ENCODE peak calls at places on chromosomes 12 and 14, in four cellular contexts. One of them, this sample, is unnamed.

GRCh38 chr12:124024790-124025189 is 51.8 kb downstream of the ZNF664 start:
- DNase-seq in colonic mucosa: no peak
- DNase-seq in Calu3: no peak
- DNase-seq in CD8-positive, alpha-beta T cell: no peak
- DNase-seq in this sample: no peak

GRCh38 chr12:12704593-12705230 is 8.7 kb upstream of the GPR19 start:
- DNase-seq in colonic mucosa: peak; percentile 66
- DNase-seq in Calu3: peak; percentile 60
- DNase-seq in CD8-positive, alpha-beta T cell: peak; percentile 35
- DNase-seq in this sample: peak; percentile 68

GRCh38 chr12:94870511-94870910 is 133.0 kb downstream of the NDUFA12 start:
- DNase-seq in Calu3: no peak
- DNase-seq in colonic mucosa: no peak
- DNase-seq in CD8-positive, alpha-beta T cell: no peak
- DNase-seq in this sample: no peak

GRCh38 chr14:89720741-89721315 is 233.7 kb downstream of the EFCAB11 start:
- DNase-seq in Calu3: no peak
- DNase-seq in colonic mucosa: no peak
- DNase-seq in CD8-positive, alpha-beta T cell: peak; percentile 90
- DNase-seq in this sample: peak; percentile 56

GRCh38 chr12:88993655-88994054 is 358.6 kb downstream of the DUSP6 start:
- DNase-seq in colonic mucosa: no peak
- DNase-seq in Calu3: peak; percentile 7
- DNase-seq in CD8-positive, alpha-beta T cell: no peak
- DNase-seq in this sample: no peak

GRCh38 chr14:41607119-41607785 is 576 bp downstream of the LRFN5 start:
- DNase-seq in colonic mucosa: no peak
- DNase-seq in CD8-positive, alpha-beta T cell: no peak
- DNase-seq in Calu3: no peak
- DNase-seq in this sample: no peak

GRCh38 chr12:75648856-75649255 is 137.4 kb upstream of the KRR1 start:
- DNase-seq in colonic mucosa: no peak
- DNase-seq in Calu3: no peak
- DNase-seq in CD8-positive, alpha-beta T cell: no peak
- DNase-seq in this sample: no peak

GRCh38 chr12:46378530-46378929 is 6.0 kb upstream of the SLC38A2 start:
- DNase-seq in colonic mucosa: no peak
- DNase-seq in CD8-positive, alpha-beta T cell: no peak
- DNase-seq in Calu3: no peak
- DNase-seq in this sample: no peak

GRCh38 chr14:53896773-53897172 is 59.9 kb downstream of the BMP4 start:
- DNase-seq in colonic mucosa: no peak
- DNase-seq in CD8-positive, alpha-beta T cell: no peak
- DNase-seq in Calu3: no peak
- DNase-seq in this sample: no peak